ENCODE peak calls at places on chromosomes 12 and 14, in five cellular contexts. One of them, this sample, is unnamed.

GRCh38 chr14:79373451-79373850 is 837.9 kb downstream of the DIO2 start:
- DNase-seq in GM12865: no peak
- DNase-seq in lower lobe of right lung: no peak
- DNase-seq in cardiac muscle cell: no peak
- DNase-seq in astrocyte: no peak
- DNase-seq in this sample: no peak

GRCh38 chr12:85280138-85280983 is at the start of gene ALX1:
- DNase-seq in GM12865: no peak
- DNase-seq in lower lobe of right lung: peak; percentile 37
- DNase-seq in cardiac muscle cell: peak; percentile 17
- DNase-seq in astrocyte: no peak
- DNase-seq in this sample: no peak

GRCh38 chr12:111529424-111530368 is 69.4 kb downstream of the ATXN2 start:
- DNase-seq in GM12865: peak; percentile 77
- DNase-seq in lower lobe of right lung: no peak
- DNase-seq in cardiac muscle cell: peak; percentile 71
- DNase-seq in astrocyte: peak; percentile 31
- DNase-seq in this sample: peak; percentile 72

GRCh38 chr12:95623554-95624170 is 72.4 kb upstream of the USP44 start:
- DNase-seq in GM12865: peak; percentile 66
- DNase-seq in lower lobe of right lung: peak; percentile 83
- DNase-seq in cardiac muscle cell: peak; percentile 93
- DNase-seq in astrocyte: peak; percentile 80
- DNase-seq in this sample: peak; percentile 48

GRCh38 chr12:25436206-25436912 is 116.7 kb downstream of the LMNTD1 start:
- DNase-seq in GM12865: peak; percentile 78
- DNase-seq in lower lobe of right lung: no peak
- DNase-seq in cardiac muscle cell: peak; percentile 91
- DNase-seq in astrocyte: peak; percentile 63
- DNase-seq in this sample: peak; percentile 32

GRCh38 chr12:32148372-32148771 is 41.7 kb downstream of the BICD1 start:
- DNase-seq in GM12865: no peak
- DNase-seq in lower lobe of right lung: no peak
- DNase-seq in cardiac muscle cell: no peak
- DNase-seq in astrocyte: peak; percentile 91
- DNase-seq in this sample: no peak

GRCh38 chr14:47619397-47619796 is 56.0 kb downstream of the MDGA2 start:
- DNase-seq in GM12865: no peak
- DNase-seq in lower lobe of right lung: no peak
- DNase-seq in cardiac muscle cell: no peak
- DNase-seq in astrocyte: peak; percentile 11
- DNase-seq in this sample: no peak

GRCh38 chr12:47442310-47442709 is 263.5 kb downstream of the RPAP3 start:
- DNase-seq in GM12865: no peak
- DNase-seq in lower lobe of right lung: no peak
- DNase-seq in cardiac muscle cell: no peak
- DNase-seq in astrocyte: no peak
- DNase-seq in this sample: no peak

GRCh38 chr12:112815589-112816321 is 24.2 kb downstream of the RPH3A start:
- DNase-seq in GM12865: no peak
- DNase-seq in lower lobe of right lung: no peak
- DNase-seq in cardiac muscle cell: no peak
- DNase-seq in astrocyte: no peak
- DNase-seq in this sample: no peak

GRCh38 chr14:79090781-79091180 is 920.6 kb downstream of the NRXN3 start:
- DNase-seq in GM12865: no peak
- DNase-seq in lower lobe of right lung: no peak
- DNase-seq in cardiac muscle cell: no peak
- DNase-seq in astrocyte: peak; percentile 4
- DNase-seq in this sample: no peak

GRCh38 chr12:54082402-54082892 is 28.8 kb downstream of the HOXC4 start:
- DNase-seq in GM12865: no peak
- DNase-seq in lower lobe of right lung: no peak
- DNase-seq in cardiac muscle cell: peak; percentile 14
- DNase-seq in astrocyte: no peak
- DNase-seq in this sample: peak; percentile 73

GRCh38 chr12:24778486-24779304 is 170.2 kb downstream of the BCAT1 start:
- DNase-seq in GM12865: peak; percentile 66
- DNase-seq in lower lobe of right lung: no peak
- DNase-seq in cardiac muscle cell: peak; percentile 75
- DNase-seq in astrocyte: peak; percentile 38
- DNase-seq in this sample: no peak

GRCh38 chr14:83395321-83395720 is 1861.7 kb upstream of the SEL1L start:
- DNase-seq in GM12865: no peak
- DNase-seq in lower lobe of right lung: no peak
- DNase-seq in cardiac muscle cell: no peak
- DNase-seq in astrocyte: no peak
- DNase-seq in this sample: no peak

GRCh38 chr14:99401624-99402282 is 78.9 kb downstream of the SETD3 start:
- DNase-seq in GM12865: no peak
- DNase-seq in lower lobe of right lung: no peak
- DNase-seq in cardiac muscle cell: no peak
- DNase-seq in astrocyte: no peak
- DNase-seq in this sample: no peak

GRCh38 chr14:89619616-89620273 is 202.7 kb upstream of the FOXN3 start:
- DNase-seq in GM12865: no peak
- DNase-seq in lower lobe of right lung: no peak
- DNase-seq in cardiac muscle cell: no peak
- DNase-seq in astrocyte: no peak
- DNase-seq in this sample: no peak

GRCh38 chr12:132400011-132400641 is 70.7 kb upstream of the GALNT9 start:
- DNase-seq in GM12865: no peak
- DNase-seq in lower lobe of right lung: peak; percentile 35
- DNase-seq in cardiac muscle cell: peak; percentile 8
- DNase-seq in astrocyte: no peak
- DNase-seq in this sample: no peak

GRCh38 chr12:127260531-127260930 is 1006.4 kb upstream of the TMEM132C start:
- DNase-seq in GM12865: no peak
- DNase-seq in lower lobe of right lung: no peak
- DNase-seq in cardiac muscle cell: no peak
- DNase-seq in astrocyte: peak; percentile 71
- DNase-seq in this sample: no peak

GRCh38 chr14:68143341-68143807 is 323.8 kb downstream of the RAD51B start:
- DNase-seq in GM12865: no peak
- DNase-seq in lower lobe of right lung: no peak
- DNase-seq in cardiac muscle cell: peak; percentile 96
- DNase-seq in astrocyte: peak; percentile 90
- DNase-seq in this sample: no peak

GRCh38 chr12:54173906-54174471 is 14.8 kb downstream of the SMUG1 start:
- DNase-seq in GM12865: no peak
- DNase-seq in lower lobe of right lung: no peak
- DNase-seq in cardiac muscle cell: no peak
- DNase-seq in astrocyte: no peak
- DNase-seq in this sample: no peak

GRCh38 chr12:45944771-45945170 is 45.6 kb downstream of the SCAF11 start:
- DNase-seq in GM12865: no peak
- DNase-seq in lower lobe of right lung: no peak
- DNase-seq in cardiac muscle cell: peak; percentile 80
- DNase-seq in astrocyte: peak; percentile 59
- DNase-seq in this sample: no peak

GRCh38 chr12:96255077-96255476 is 60.9 kb downstream of the ELK3 start:
- DNase-seq in GM12865: no peak
- DNase-seq in lower lobe of right lung: peak; percentile 69
- DNase-seq in cardiac muscle cell: peak; percentile 89
- DNase-seq in astrocyte: peak; percentile 43
- DNase-seq in this sample: no peak

GRCh38 chr14:67393689-67394088 is 18.3 kb downstream of the PLEK2 start:
- DNase-seq in GM12865: no peak
- DNase-seq in lower lobe of right lung: no peak
- DNase-seq in cardiac muscle cell: no peak
- DNase-seq in astrocyte: no peak
- DNase-seq in this sample: no peak

GRCh38 chr12:16526693-16527092 is 79.3 kb downstream of the LMO3 start:
- DNase-seq in GM12865: no peak
- DNase-seq in lower lobe of right lung: no peak
- DNase-seq in cardiac muscle cell: peak; percentile 90
- DNase-seq in astrocyte: peak; percentile 84
- DNase-seq in this sample: no peak

GRCh38 chr14:36942522-36943245 is 229.7 kb downstream of the SLC25A21 start:
- DNase-seq in GM12865: no peak
- DNase-seq in lower lobe of right lung: no peak
- DNase-seq in cardiac muscle cell: no peak
- DNase-seq in astrocyte: peak; percentile 46
- DNase-seq in this sample: no peak
- TF ChIP-seq CTCF in GM12865: no peak
- TF ChIP-seq CTCF in lower lobe of right lung: no peak
- TF ChIP-seq CTCF in cardiac muscle cell: no peak
- TF ChIP-seq CTCF in astrocyte: no peak
- TF ChIP-seq CTCF in this sample: no peak

DNA sequence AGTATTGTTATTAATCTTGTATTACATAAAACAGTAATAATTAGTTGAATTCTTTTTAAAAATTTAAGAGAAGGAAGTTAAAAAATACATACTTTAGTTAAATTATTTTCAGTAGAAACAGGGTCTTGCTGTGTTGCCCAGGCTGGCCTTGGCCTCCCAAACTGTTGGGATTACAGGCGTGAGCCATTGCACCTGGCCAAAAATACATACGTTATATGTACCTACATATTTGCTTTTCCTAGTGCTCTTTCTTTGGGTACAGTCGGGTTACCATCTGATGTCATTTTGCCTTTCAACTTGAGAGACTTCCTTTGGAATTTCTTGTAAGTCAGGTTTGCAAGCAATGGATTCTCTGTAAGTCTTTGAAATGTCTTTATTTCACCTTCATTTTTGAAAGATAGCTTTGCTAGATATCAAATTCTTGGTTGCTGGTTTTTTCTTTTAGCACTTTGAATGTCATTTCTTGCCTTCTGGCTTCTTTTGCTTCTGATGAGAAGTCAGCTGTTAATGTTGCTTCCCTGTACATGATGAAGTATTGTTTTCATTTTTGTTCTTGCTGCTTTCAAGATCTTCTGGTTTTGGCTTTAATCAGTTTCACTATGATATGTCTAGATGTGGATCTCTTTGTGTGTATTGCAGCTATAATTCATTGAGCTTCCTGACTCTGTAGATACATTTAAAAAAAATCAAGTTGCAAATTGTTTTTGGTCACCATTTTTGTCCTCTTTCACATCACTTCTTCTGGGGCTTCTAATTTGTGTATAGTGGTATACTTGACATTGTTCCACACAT is 84.4 kb downstream of the SPATS2 start:
- DNase-seq in GM12865: peak; percentile 72
- DNase-seq in lower lobe of right lung: no peak
- DNase-seq in cardiac muscle cell: no peak
- DNase-seq in astrocyte: no peak
- DNase-seq in this sample: no peak
- TF ChIP-seq CTCF in GM12865: no peak
- TF ChIP-seq CTCF in lower lobe of right lung: no peak
- TF ChIP-seq CTCF in cardiac muscle cell: no peak
- TF ChIP-seq CTCF in astrocyte: no peak
- TF ChIP-seq CTCF in this sample: no peak

DNA sequence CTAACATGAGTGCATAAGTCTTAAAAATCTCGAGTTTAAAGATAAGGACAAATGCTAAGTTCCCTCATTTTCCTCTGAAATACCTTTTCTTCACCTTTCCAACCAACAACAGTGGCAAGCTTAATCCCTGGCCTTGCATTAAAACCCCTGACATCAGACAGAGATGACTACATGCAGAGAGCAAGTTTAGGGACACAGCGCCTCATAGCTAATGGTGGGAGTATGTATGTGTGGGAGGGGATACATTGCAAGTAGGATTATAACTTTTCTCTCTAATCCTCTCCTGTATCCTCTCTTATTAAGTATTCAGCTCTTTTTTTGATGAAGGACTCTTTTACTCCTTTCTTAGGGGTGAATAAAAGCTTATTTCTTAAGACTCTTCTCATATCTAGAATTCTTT is 547.1 kb downstream of the CCER1 start:
- DNase-seq in GM12865: no peak
- DNase-seq in lower lobe of right lung: no peak
- DNase-seq in cardiac muscle cell: peak; percentile 11
- DNase-seq in astrocyte: no peak
- DNase-seq in this sample: peak; percentile 1
- TF ChIP-seq CTCF in GM12865: no peak
- TF ChIP-seq CTCF in lower lobe of right lung: no peak
- TF ChIP-seq CTCF in cardiac muscle cell: no peak
- TF ChIP-seq CTCF in astrocyte: no peak
- TF ChIP-seq CTCF in this sample: no peak

GRCh38 chr14:105282098-105282725 is 18.6 kb downstream of the BRF1 start:
- DNase-seq in GM12865: no peak
- DNase-seq in lower lobe of right lung: no peak
- DNase-seq in cardiac muscle cell: no peak
- DNase-seq in astrocyte: no peak
- DNase-seq in this sample: no peak
- TF ChIP-seq CTCF in GM12865: no peak
- TF ChIP-seq CTCF in lower lobe of right lung: peak; percentile 11
- TF ChIP-seq CTCF in cardiac muscle cell: no peak
- TF ChIP-seq CTCF in astrocyte: no peak
- TF ChIP-seq CTCF in this sample: peak; percentile 30

DNA sequence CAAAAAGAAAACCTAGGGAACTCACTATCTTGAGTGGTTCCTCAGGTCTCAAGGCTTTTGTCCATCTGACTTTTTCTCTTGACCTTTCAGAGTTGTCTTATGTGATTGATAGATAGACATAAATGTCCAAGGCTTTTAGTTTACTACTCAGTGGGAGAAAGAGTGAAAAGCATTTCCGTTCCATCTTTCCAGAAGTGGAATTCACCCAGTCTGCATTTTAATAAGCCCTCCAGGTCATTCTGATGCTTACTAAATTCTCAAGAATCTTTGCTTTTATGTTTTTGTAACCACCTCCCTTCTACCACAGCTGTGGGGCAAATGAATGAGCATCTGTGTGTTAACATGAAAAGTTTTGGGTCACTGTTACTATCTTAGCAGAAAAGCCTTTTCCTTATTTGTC is 251.5 kb downstream of the LRIG3 start:
- DNase-seq in GM12865: no peak
- DNase-seq in lower lobe of right lung: no peak
- DNase-seq in cardiac muscle cell: no peak
- DNase-seq in astrocyte: peak; percentile 87
- DNase-seq in this sample: no peak
- TF ChIP-seq CTCF in GM12865: no peak
- TF ChIP-seq CTCF in lower lobe of right lung: no peak
- TF ChIP-seq CTCF in cardiac muscle cell: no peak
- TF ChIP-seq CTCF in astrocyte: no peak
- TF ChIP-seq CTCF in this sample: no peak

GRCh38 chr14:35687335-35687939 is 121.7 kb downstream of the RALGAPA1 start:
- DNase-seq in GM12865: peak; percentile 72
- DNase-seq in lower lobe of right lung: no peak
- DNase-seq in cardiac muscle cell: peak; percentile 73
- DNase-seq in astrocyte: peak; percentile 29
- DNase-seq in this sample: peak; percentile 59
- TF ChIP-seq CTCF in GM12865: peak; percentile 77
- TF ChIP-seq CTCF in lower lobe of right lung: peak; percentile 74
- TF ChIP-seq CTCF in cardiac muscle cell: peak; percentile 79
- TF ChIP-seq CTCF in astrocyte: peak; percentile 94
- TF ChIP-seq CTCF in this sample: peak; percentile 85